ENCODE peak calls at places on chromosomes 4 and X, in eight cellular contexts. One of them, this sample, is unnamed.

GRCh38 chrX:136268051-136269048 is 17.1 kb upstream of the MAP7D3 start:
- DNase-seq in body of pancreas: peak; percentile 45
- DNase-seq in A549: peak; percentile 52
- DNase-seq in GM12878: no peak
- DNase-seq in transverse colon: peak; percentile 32
- DNase-seq in IMR-90: peak; percentile 50
- DNase-seq in stomach: no peak
- DNase-seq in GM12891: no peak
- DNase-seq in this sample: peak; percentile 57

GRCh38 chr4:17781072-17781830 is at the start of gene FAM184B:
- DNase-seq in body of pancreas: no peak
- DNase-seq in A549: no peak
- DNase-seq in GM12878: no peak
- DNase-seq in transverse colon: no peak
- DNase-seq in IMR-90: no peak
- DNase-seq in stomach: no peak
- DNase-seq in GM12891: peak; percentile 18
- DNase-seq in this sample: no peak

GRCh38 chr4:23728971-23729370 is 160.9 kb downstream of the PPARGC1A start:
- DNase-seq in body of pancreas: no peak
- DNase-seq in A549: no peak
- DNase-seq in GM12878: no peak
- DNase-seq in transverse colon: no peak
- DNase-seq in IMR-90: no peak
- DNase-seq in stomach: no peak
- DNase-seq in GM12891: no peak
- DNase-seq in this sample: no peak

GRCh38 chr4:74316397-74316796 is 8.1 kb downstream of the EPGN start:
- DNase-seq in body of pancreas: no peak
- DNase-seq in A549: no peak
- DNase-seq in GM12878: no peak
- DNase-seq in transverse colon: no peak
- DNase-seq in IMR-90: no peak
- DNase-seq in stomach: no peak
- DNase-seq in GM12891: no peak
- DNase-seq in this sample: peak; percentile 61

GRCh38 chrX:56813318-56813837 is 84.3 kb downstream of the NBDY start:
- DNase-seq in body of pancreas: no peak
- DNase-seq in A549: no peak
- DNase-seq in GM12878: no peak
- DNase-seq in transverse colon: no peak
- DNase-seq in IMR-90: peak; percentile 31
- DNase-seq in stomach: no peak
- DNase-seq in GM12891: no peak
- DNase-seq in this sample: peak; percentile 86

GRCh38 chrX:41558531-41558930 is 111.4 kb downstream of the NYX start:
- DNase-seq in body of pancreas: no peak
- DNase-seq in A549: peak; percentile 29
- DNase-seq in GM12878: no peak
- DNase-seq in transverse colon: no peak
- DNase-seq in IMR-90: peak; percentile 47
- DNase-seq in stomach: no peak
- DNase-seq in GM12891: no peak
- DNase-seq in this sample: peak; percentile 55

GRCh38 chrX:85243761-85244410 is at the start of the genes SATL1 and ZNF711:
- DNase-seq in body of pancreas: peak; percentile 60
- DNase-seq in A549: peak; percentile 51
- DNase-seq in GM12878: no peak
- DNase-seq in transverse colon: peak; percentile 54
- DNase-seq in IMR-90: peak; percentile 51
- DNase-seq in stomach: peak; percentile 42
- DNase-seq in GM12891: no peak
- DNase-seq in this sample: peak; percentile 67

GRCh38 chrX:100611951-100612350 is 24.7 kb downstream of the TSPAN6 start:
- DNase-seq in body of pancreas: no peak
- DNase-seq in A549: no peak
- DNase-seq in GM12878: no peak
- DNase-seq in transverse colon: no peak
- DNase-seq in IMR-90: no peak
- DNase-seq in stomach: no peak
- DNase-seq in GM12891: no peak
- DNase-seq in this sample: no peak

GRCh38 chr4:37758226-37758625 is 68.3 kb upstream of the PGM2 start:
- DNase-seq in body of pancreas: peak; percentile 35
- DNase-seq in A549: no peak
- DNase-seq in GM12878: no peak
- DNase-seq in transverse colon: no peak
- DNase-seq in IMR-90: peak; percentile 41
- DNase-seq in stomach: no peak
- DNase-seq in GM12891: no peak
- DNase-seq in this sample: no peak

GRCh38 chrX:44873415-44874270 is 655 bp downstream of the KDM6A start:
- DNase-seq in body of pancreas: peak; percentile 63
- DNase-seq in A549: peak; percentile 56
- DNase-seq in GM12878: no peak
- DNase-seq in transverse colon: peak; percentile 57
- DNase-seq in IMR-90: peak; percentile 44
- DNase-seq in stomach: peak; percentile 58
- DNase-seq in GM12891: no peak
- DNase-seq in this sample: peak; percentile 65

GRCh38 chr4:5463936-5464650 is 244.3 kb downstream of the EVC2 start:
- DNase-seq in body of pancreas: no peak
- DNase-seq in A549: no peak
- DNase-seq in GM12878: no peak
- DNase-seq in transverse colon: no peak
- DNase-seq in IMR-90: no peak
- DNase-seq in stomach: no peak
- DNase-seq in GM12891: no peak
- DNase-seq in this sample: no peak

GRCh38 chrX:101482296-101482695 is 3.0 kb upstream of the ARMCX4 start:
- DNase-seq in body of pancreas: no peak
- DNase-seq in A549: no peak
- DNase-seq in GM12878: no peak
- DNase-seq in transverse colon: no peak
- DNase-seq in IMR-90: peak; percentile 46
- DNase-seq in stomach: no peak
- DNase-seq in GM12891: no peak
- DNase-seq in this sample: no peak

GRCh38 chr4:10074767-10075105 is 41.9 kb downstream of the WDR1 start:
- DNase-seq in body of pancreas: no peak
- DNase-seq in A549: peak; percentile 45
- DNase-seq in GM12878: no peak
- DNase-seq in transverse colon: no peak
- DNase-seq in IMR-90: peak; percentile 70
- DNase-seq in stomach: peak; percentile 19
- DNase-seq in GM12891: peak; percentile 4
- DNase-seq in this sample: peak; percentile 48

GRCh38 chr4:163595590-163595989 is 101.1 kb downstream of the TMA16 start:
- DNase-seq in body of pancreas: no peak
- DNase-seq in A549: no peak
- DNase-seq in GM12878: no peak
- DNase-seq in transverse colon: no peak
- DNase-seq in IMR-90: no peak
- DNase-seq in stomach: no peak
- DNase-seq in GM12891: no peak
- DNase-seq in this sample: no peak

GRCh38 chr4:56531823-56532222 is 26.2 kb downstream of the ARL9 start:
- DNase-seq in body of pancreas: no peak
- DNase-seq in A549: no peak
- DNase-seq in GM12878: no peak
- DNase-seq in transverse colon: no peak
- DNase-seq in IMR-90: no peak
- DNase-seq in stomach: no peak
- DNase-seq in GM12891: no peak
- DNase-seq in this sample: peak; percentile 60

GRCh38 chr4:173448919-173449641 is 50.2 kb upstream of the SCRG1 start:
- DNase-seq in body of pancreas: no peak
- DNase-seq in A549: no peak
- DNase-seq in GM12878: no peak
- DNase-seq in transverse colon: no peak
- DNase-seq in IMR-90: peak; percentile 9
- DNase-seq in stomach: no peak
- DNase-seq in GM12891: no peak
- DNase-seq in this sample: no peak

GRCh38 chrX:110965409-110965808 is 130.6 kb upstream of the PAK3 start:
- DNase-seq in body of pancreas: no peak
- DNase-seq in A549: no peak
- DNase-seq in GM12878: no peak
- DNase-seq in transverse colon: no peak
- DNase-seq in IMR-90: no peak
- DNase-seq in stomach: no peak
- DNase-seq in GM12891: no peak
- DNase-seq in this sample: no peak

GRCh38 chrX:10190367-10190766 is 33.6 kb downstream of the CLCN4 start:
- DNase-seq in body of pancreas: peak; percentile 41
- DNase-seq in A549: peak; percentile 90
- DNase-seq in GM12878: no peak
- DNase-seq in transverse colon: peak; percentile 27
- DNase-seq in IMR-90: peak; percentile 83
- DNase-seq in stomach: no peak
- DNase-seq in GM12891: no peak
- DNase-seq in this sample: peak; percentile 61

GRCh38 chrX:148498067-148498466 is 2.4 kb upstream of the AFF2 start:
- DNase-seq in body of pancreas: no peak
- DNase-seq in A549: no peak
- DNase-seq in GM12878: no peak
- DNase-seq in transverse colon: no peak
- DNase-seq in IMR-90: no peak
- DNase-seq in stomach: no peak
- DNase-seq in GM12891: no peak
- DNase-seq in this sample: no peak

GRCh38 chr4:90198086-90198847 is 71.1 kb downstream of the CCSER1 start:
- DNase-seq in body of pancreas: no peak
- DNase-seq in A549: no peak
- DNase-seq in GM12878: no peak
- DNase-seq in transverse colon: no peak
- DNase-seq in IMR-90: no peak
- DNase-seq in stomach: no peak
- DNase-seq in GM12891: no peak
- DNase-seq in this sample: no peak

GRCh38 chr4:152588869-152589268 is 53.0 kb upstream of the FBXW7 start:
- DNase-seq in body of pancreas: no peak
- DNase-seq in A549: no peak
- DNase-seq in GM12878: no peak
- DNase-seq in transverse colon: no peak
- DNase-seq in IMR-90: no peak
- DNase-seq in stomach: no peak
- DNase-seq in GM12891: no peak
- DNase-seq in this sample: no peak

GRCh38 chr4:79259242-79259641 is 66.6 kb downstream of the NAA11 start:
- DNase-seq in body of pancreas: peak; percentile 9
- DNase-seq in A549: no peak
- DNase-seq in GM12878: no peak
- DNase-seq in transverse colon: no peak
- DNase-seq in IMR-90: no peak
- DNase-seq in stomach: no peak
- DNase-seq in GM12891: no peak
- DNase-seq in this sample: no peak

GRCh38 chr4:128571747-128572146 is 237.8 kb upstream of the JADE1 start:
- DNase-seq in body of pancreas: peak; percentile 80
- DNase-seq in A549: peak; percentile 94
- DNase-seq in GM12878: no peak
- DNase-seq in transverse colon: peak; percentile 17
- DNase-seq in IMR-90: peak; percentile 96
- DNase-seq in stomach: no peak
- DNase-seq in GM12891: no peak
- DNase-seq in this sample: no peak

GRCh38 chr4:2936773-2937145 is 26.4 kb downstream of the NOP14 start:
- DNase-seq in body of pancreas: peak; percentile 35
- DNase-seq in A549: no peak
- DNase-seq in GM12878: peak; percentile 53
- DNase-seq in transverse colon: no peak
- DNase-seq in IMR-90: peak; percentile 58
- DNase-seq in stomach: no peak
- DNase-seq in GM12891: no peak
- DNase-seq in this sample: no peak
- TF ChIP-seq POLR2A in body of pancreas: no peak
- TF ChIP-seq POLR2A in A549: no peak
- TF ChIP-seq POLR2A in GM12878: no peak
- TF ChIP-seq POLR2A in transverse colon: no peak
- TF ChIP-seq POLR2A in IMR-90: no peak
- TF ChIP-seq POLR2A in stomach: no peak
- TF ChIP-seq POLR2A in GM12891: no peak
- TF ChIP-seq POLR2A in this sample: no peak

GRCh38 chrX:20265221-20265725 is 1.4 kb downstream of the RPS6KA3 start:
- DNase-seq in body of pancreas: peak; percentile 53
- DNase-seq in A549: peak; percentile 71
- DNase-seq in GM12878: no peak
- DNase-seq in transverse colon: peak; percentile 62
- DNase-seq in IMR-90: peak; percentile 89
- DNase-seq in stomach: peak; percentile 48
- DNase-seq in GM12891: no peak
- DNase-seq in this sample: peak; percentile 91

GRCh38 chrX:20267924-20268701 is 1.4 kb upstream of the RPS6KA3 start:
- DNase-seq in body of pancreas: peak; percentile 60
- DNase-seq in A549: no peak
- DNase-seq in GM12878: no peak
- DNase-seq in transverse colon: peak; percentile 40
- DNase-seq in IMR-90: no peak
- DNase-seq in stomach: peak; percentile 59
- DNase-seq in GM12891: peak; percentile 19
- DNase-seq in this sample: peak; percentile 28

GRCh38 chrX:20267599-20267923 is 852 bp upstream of the RPS6KA3 start:
- DNase-seq in body of pancreas: no peak
- DNase-seq in A549: no peak
- DNase-seq in GM12878: no peak
- DNase-seq in transverse colon: no peak
- DNase-seq in IMR-90: peak; percentile 8
- DNase-seq in stomach: no peak
- DNase-seq in GM12891: no peak
- DNase-seq in this sample: peak; percentile 28

GRCh38 chrX:20265726-20266681 is 705 bp downstream of the RPS6KA3 start:
- DNase-seq in body of pancreas: peak; percentile 41
- DNase-seq in A549: peak; percentile 24
- DNase-seq in GM12878: no peak
- DNase-seq in transverse colon: peak; percentile 29
- DNase-seq in IMR-90: peak; percentile 12
- DNase-seq in stomach: no peak
- DNase-seq in GM12891: no peak
- DNase-seq in this sample: peak; percentile 56

GRCh38 chrX:20266810-20267598 is at the start of gene RPS6KA3:
- DNase-seq in body of pancreas: peak; percentile 90
- DNase-seq in A549: peak; percentile 93
- DNase-seq in GM12878: peak; percentile 44
- DNase-seq in transverse colon: peak; percentile 94
- DNase-seq in IMR-90: peak; percentile 79
- DNase-seq in stomach: peak; percentile 92
- DNase-seq in GM12891: peak; percentile 63
- DNase-seq in this sample: peak; percentile 94
- TF ChIP-seq POLR2A in body of pancreas: peak; percentile 77
- TF ChIP-seq POLR2A in A549: peak; percentile 29
- TF ChIP-seq POLR2A in GM12878: peak; percentile 77
- TF ChIP-seq POLR2A in transverse colon: peak; percentile 78
- TF ChIP-seq POLR2A in IMR-90: peak; percentile 59
- TF ChIP-seq POLR2A in stomach: no peak
- TF ChIP-seq POLR2A in GM12891: no peak
- TF ChIP-seq POLR2A in this sample: peak; percentile 66

GRCh38 chr4:15655223-15656037 is at the start of gene FBXL5:
- DNase-seq in body of pancreas: peak; percentile 77
- DNase-seq in A549: peak; percentile 78
- DNase-seq in GM12878: peak; percentile 36
- DNase-seq in transverse colon: peak; percentile 83
- DNase-seq in IMR-90: peak; percentile 84
- DNase-seq in stomach: peak; percentile 84
- DNase-seq in GM12891: peak; percentile 88
- DNase-seq in this sample: peak; percentile 92
- TF ChIP-seq POLR2A in body of pancreas: peak; percentile 82
- TF ChIP-seq POLR2A in A549: peak; percentile 85
- TF ChIP-seq POLR2A in GM12878: peak; percentile 88
- TF ChIP-seq POLR2A in transverse colon: peak; percentile 84
- TF ChIP-seq POLR2A in IMR-90: no peak
- TF ChIP-seq POLR2A in stomach: no peak
- TF ChIP-seq POLR2A in GM12891: peak; percentile 78
- TF ChIP-seq POLR2A in this sample: peak; percentile 86

GRCh38 chr4:165905405-165906027 is 32.5 kb downstream of the TLL1 start:
- DNase-seq in body of pancreas: no peak
- DNase-seq in A549: peak; percentile 6
- DNase-seq in GM12878: no peak
- DNase-seq in transverse colon: no peak
- DNase-seq in IMR-90: no peak
- DNase-seq in stomach: no peak
- DNase-seq in GM12891: no peak
- DNase-seq in this sample: no peak
- TF ChIP-seq POLR2A in body of pancreas: no peak
- TF ChIP-seq POLR2A in A549: no peak
- TF ChIP-seq POLR2A in GM12878: no peak
- TF ChIP-seq POLR2A in transverse colon: no peak
- TF ChIP-seq POLR2A in IMR-90: no peak
- TF ChIP-seq POLR2A in stomach: no peak
- TF ChIP-seq POLR2A in GM12891: no peak
- TF ChIP-seq POLR2A in this sample: no peak